ENCODE peak calls at places on chromosomes 5 and 9, in eight cellular contexts. U is CD4-positive, alpha-beta memory T cell; M is mammary epithelial cell; R is CD8-positive, alpha-beta T cell; H is GM23248; N is adrenal gland; Q is neural progenitor cell; A is mucosa of descending colon. V is an unnamed sample. For H3K4me1, the result is how much of the 10 kb centered on the place peaks cover.

GRCh38 chr9:31347082-31347617 is 1037.3 kb upstream of the ACO1 start:
- DNase-seq in M (peak), A (peak), R (peak), H (peak), Q (no peak), N (no peak), U (peak), V (no peak)

GRCh38 chr5:139186293-139186692 is 11.9 kb downstream of the SIL1 start:
- DNase-seq in A (no peak), H (no peak), Q (no peak), R (no peak), M (no peak), N (no peak), U (no peak), V (no peak)

GRCh38 chr5:154418344-154418820 is 27.4 kb upstream of the SAP30L start:
- DNase-seq in A (no peak), N (peak), R (no peak), U (no peak), H (no peak), M (no peak), Q (no peak), V (no peak)

GRCh38 chr9:94017939-94018531 is 62.9 kb upstream of the BARX1 start:
- DNase-seq in M (no peak), Q (no peak), U (no peak), H (no peak), R (no peak), N (no peak), A (no peak), V (no peak)

GRCh38 chr9:115301581-115301980 is 183.6 kb upstream of the TNC start:
- DNase-seq in Q (no peak), M (no peak), R (no peak), H (no peak), N (no peak), A (no peak), U (no peak), V (no peak)

GRCh38 chr5:471750-472058 is 28.7 kb downstream of the EXOC3 start:
- DNase-seq in H (no peak), N (no peak), R (no peak), Q (no peak), M (no peak), U (no peak), A (no peak), V (no peak)

GRCh38 chr5:52844885-52845284 is 57.2 kb downstream of the ITGA1 start:
- DNase-seq in R (no peak), Q (no peak), H (peak), U (no peak), A (no peak), N (no peak), M (no peak), V (no peak)

GRCh38 chr5:16245956-16246355 is 66.4 kb upstream of the MARCHF11 start:
- DNase-seq in U (no peak), N (peak), Q (no peak), M (no peak), R (no peak), H (no peak), A (no peak), V (no peak)

GRCh38 chr5:139575751-139576150 is 14.6 kb downstream of the UBE2D2 start:
- DNase-seq in R (no peak), H (no peak), Q (no peak), A (no peak), M (no peak), U (no peak), N (no peak), V (no peak)

GRCh38 chr5:171858303-171858702 is 72.7 kb downstream of the SMIM23 start:
- DNase-seq in N (no peak), U (no peak), H (peak), R (no peak), Q (peak), A (no peak), M (no peak), V (no peak)

GRCh38 chr9:135826188-135826545 is 81.2 kb downstream of the CAMSAP1 start:
- DNase-seq in Q (no peak), H (no peak), N (no peak), U (no peak), M (no peak), R (no peak), A (no peak), V (no peak)

GRCh38 chr9:95029720-95030119 is 287.8 kb downstream of the FANCC start:
- DNase-seq in M (no peak), Q (no peak), N (no peak), A (no peak), H (no peak), U (no peak), R (no peak), V (no peak)

GRCh38 chr9:95031711-95032461 is 285.6 kb downstream of the FANCC start:
- DNase-seq in Q (peak), A (no peak), R (no peak), N (no peak), U (no peak), H (no peak), M (no peak), V (no peak)

GRCh38 chr9:95030344-95030743 is 287.2 kb downstream of the FANCC start:
- DNase-seq in R (no peak), Q (no peak), N (no peak), H (no peak), M (no peak), U (no peak), A (no peak), V (peak)

GRCh38 chr9:95032580-95033298 is 284.8 kb downstream of the FANCC start:
- DNase-seq in A (no peak), N (no peak), U (no peak), H (no peak), Q (no peak), R (no peak), M (no peak), V (no peak)

DNA sequence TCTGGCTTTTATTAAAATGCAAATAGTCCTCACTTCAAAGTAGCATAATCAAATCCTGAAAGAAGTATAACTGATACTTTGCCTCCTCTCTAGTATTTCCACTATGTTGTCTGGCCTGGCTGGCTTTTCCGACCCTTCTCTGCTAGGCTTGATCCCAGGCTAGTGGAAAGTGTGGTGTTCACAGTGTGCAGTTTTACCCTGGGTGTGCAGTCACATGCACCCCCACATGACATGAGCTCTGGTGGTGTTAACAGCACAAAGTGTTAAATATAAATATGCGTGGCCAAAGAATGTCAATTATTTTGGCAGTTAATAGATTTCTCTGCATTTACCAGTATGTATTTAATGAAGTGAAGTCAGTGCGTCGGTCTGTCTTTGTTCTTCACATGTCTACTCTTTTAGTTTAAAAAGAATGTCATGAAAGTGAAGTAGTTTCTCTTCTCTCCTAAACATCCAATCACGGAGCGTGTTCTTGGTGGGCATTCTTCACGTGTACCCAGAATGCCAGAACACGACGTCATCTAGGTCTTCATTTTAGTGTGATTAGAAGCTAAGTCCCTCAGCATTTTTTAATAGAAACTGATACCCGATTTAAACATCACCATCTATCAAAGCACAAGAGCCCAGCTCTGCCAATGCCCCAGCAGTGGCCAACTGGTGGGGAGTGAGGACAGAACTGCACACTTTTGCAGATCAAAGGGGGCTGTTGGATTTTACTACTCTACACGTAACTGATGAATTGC is 286.4 kb downstream of the FANCC start:
- DNase-seq in A (no peak), M (no peak), Q (no peak), N (no peak), H (no peak), U (no peak), R (no peak), V (no peak)
- H3K4me1 ChIP-seq in A (under half), M (under half), Q (under half), N (under half), H (under half), U (under half), R (under half), V (half or more)

GRCh38 chr5:56494300-56494704 is 261.2 kb upstream of the ANKRD55 start:
- DNase-seq in H (peak), N (no peak), U (no peak), A (no peak), Q (no peak), M (no peak), R (no peak), V (no peak)

GRCh38 chr5:56490971-56491468 is 257.9 kb upstream of the ANKRD55 start:
- DNase-seq in N (no peak), M (peak), R (peak), A (no peak), H (no peak), Q (no peak), U (peak), V (no peak)

GRCh38 chr5:56493751-56494150 is 260.6 kb upstream of the ANKRD55 start:
- DNase-seq in Q (no peak), H (no peak), M (no peak), N (no peak), A (no peak), R (no peak), U (no peak), V (no peak)

GRCh38 chr5:56492812-56493211 is 259.7 kb upstream of the ANKRD55 start:
- DNase-seq in U (no peak), R (no peak), H (no peak), Q (no peak), A (no peak), M (no peak), N (no peak), V (no peak)

DNA sequence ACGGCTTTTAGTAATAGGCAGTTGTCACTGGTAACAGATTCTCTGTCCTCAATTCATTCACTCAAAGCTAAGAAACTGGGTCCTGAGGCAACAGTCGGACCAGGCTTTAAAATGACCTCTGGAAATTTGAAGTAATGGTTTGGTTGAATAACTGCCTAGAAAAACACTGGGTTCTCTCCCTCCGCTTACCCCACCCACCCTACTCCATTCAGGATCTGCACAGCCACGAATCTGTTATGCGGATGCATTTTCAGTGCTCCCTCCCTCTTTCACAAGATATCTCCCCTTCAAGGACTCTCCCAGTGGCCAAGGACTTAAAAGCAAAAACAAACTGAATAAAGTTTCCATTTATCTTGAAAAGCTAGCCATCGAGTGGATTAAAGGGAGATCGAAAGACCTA is 260.2 kb upstream of the ANKRD55 start:
- DNase-seq in R (no peak), A (no peak), Q (no peak), N (no peak), M (no peak), H (no peak), U (no peak), V (no peak)
- H3K4me1 ChIP-seq in R (under half), A (under half), Q (under half), N (under half), M (under half), H (under half), U (under half), V (under half)

DNA sequence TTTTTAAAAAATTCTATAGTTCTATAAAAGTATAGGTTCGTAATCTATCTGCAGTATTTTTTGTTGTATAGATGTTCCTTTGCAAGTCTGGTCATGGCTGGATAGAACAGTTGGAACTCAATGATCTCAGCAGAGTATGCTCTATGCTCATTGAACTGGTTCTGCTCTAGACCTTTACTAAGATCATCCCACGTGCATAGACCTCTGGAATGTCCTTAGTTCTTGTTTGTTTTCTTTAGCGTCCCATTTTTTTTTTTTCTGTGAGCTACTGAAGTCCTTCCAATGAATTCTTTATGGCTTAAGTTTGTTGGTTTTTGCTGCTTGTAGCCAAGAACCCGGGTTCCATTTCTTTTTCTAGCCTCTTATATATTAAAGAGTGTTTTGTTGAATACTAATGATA is 3.5 kb downstream of the TMEM38B start:
- DNase-seq in R (no peak), U (no peak), N (no peak), Q (no peak), M (no peak), A (no peak), H (no peak), V (no peak)
- H3K4me1 ChIP-seq in R (under half), U (under half), N (under half), Q (under half), M (under half), A (under half), H (under half), V (under half)

GRCh38 chr9:121700831-121701419 is 49.5 kb downstream of the DAB2IP start:
- DNase-seq in A (no peak), U (no peak), N (peak), R (no peak), H (no peak), M (no peak), Q (no peak), V (peak)
- H3K4me1 ChIP-seq in A (under half), U (under half), N (under half), R (under half), H (under half), M (half or more), Q (under half), V (under half)

GRCh38 chr9:90003046-90003355 is 398.2 kb downstream of the GADD45G start:
- DNase-seq in H (no peak), A (no peak), N (peak), R (no peak), U (no peak), M (no peak), Q (no peak), V (no peak)
- H3K4me1 ChIP-seq in H (under half), A (under half), N (half or more), R (under half), U (under half), M (under half), Q (under half), V (under half)

GRCh38 chr9:97557606-97558095 is 56.2 kb downstream of the TMOD1 start:
- DNase-seq in N (peak), A (peak), R (no peak), M (no peak), U (no peak), Q (no peak), H (no peak), V (peak)

GRCh38 chr9:97559111-97559514 is 57.6 kb downstream of the TMOD1 start:
- DNase-seq in H (peak), Q (no peak), A (no peak), U (no peak), M (peak), N (no peak), R (no peak), V (no peak)

GRCh38 chr9:97556721-97557605 is 55.5 kb downstream of the TMOD1 start:
- DNase-seq in U (no peak), Q (no peak), A (no peak), M (no peak), R (no peak), H (no peak), N (peak), V (no peak)

GRCh38 chr9:97560154-97560553 is 58.7 kb downstream of the TMOD1 start:
- DNase-seq in Q (no peak), H (no peak), R (no peak), U (no peak), N (no peak), A (no peak), M (no peak), V (no peak)

GRCh38 chr9:97558701-97559101 is 57.2 kb downstream of the TMOD1 start:
- DNase-seq in A (no peak), M (no peak), Q (no peak), H (no peak), N (no peak), R (no peak), U (no peak), V (no peak)
- H3K4me1 ChIP-seq in A (under half), M (under half), Q (under half), H (under half), N (half or more), R (under half), U (under half), V (under half)

V was measured in BE2C.